ENCODE peak calls at places on chromosome 6, in seven cellular contexts. Y, B, L, U, K, I and M are unnamed samples.

GRCh38 chr6:62150048-62150663 is 135.9 kb downstream of the KHDRBS2 start:
- DNase-seq in Y (peak), K (peak), L (peak), I (peak), B (peak), U (no peak), M (peak)

GRCh38 chr6:133701633-133702331 is 187.1 kb upstream of the TCF21 start:
- DNase-seq in B (no peak), K (no peak), U (no peak), L (no peak), I (peak), Y (no peak), M (peak)

GRCh38 chr6:114342826-114343781 is at the start of gene HS3ST5:
- DNase-seq in Y (peak), L (peak), B (peak), I (peak), K (no peak), U (no peak), M (peak)

GRCh38 chr6:155077784-155078183 is 82.7 kb downstream of the TIAM2 start:
- DNase-seq in Y (no peak), L (no peak), I (no peak), B (no peak), K (no peak), U (no peak), M (no peak)

GRCh38 chr6:33673847-33674246 is 37.7 kb downstream of the UQCC2 start:
- DNase-seq in U (no peak), Y (no peak), K (no peak), L (peak), I (no peak), B (no peak), M (no peak)

GRCh38 chr6:69866351-69867074 is at the start of gene COL19A1:
- DNase-seq in K (no peak), B (peak), Y (peak), I (peak), L (peak), U (no peak), M (no peak)

GRCh38 chr6:87522686-87523085 is 49.9 kb downstream of the SLC35A1 start:
- DNase-seq in L (no peak), U (no peak), B (no peak), I (no peak), K (no peak), Y (no peak), M (peak)

GRCh38 chr6:4383910-4384637 is 248.7 kb upstream of the ECI2 start:
- DNase-seq in I (peak), B (peak), Y (no peak), U (no peak), L (no peak), K (no peak), M (no peak)

GRCh38 chr6:22149501-22150490 is 147.0 kb downstream of the PRL start:
- DNase-seq in B (no peak), U (no peak), L (no peak), I (peak), K (no peak), Y (no peak), M (peak)

GRCh38 chr6:113172531-113172966 is 684.6 kb upstream of the MARCKS start:
- DNase-seq in L (no peak), U (no peak), B (no peak), I (peak), K (no peak), Y (no peak), M (no peak)

GRCh38 chr6:110864816-110865215 is 9.8 kb upstream of the AMD1 start:
- DNase-seq in Y (no peak), I (no peak), B (no peak), U (no peak), K (no peak), L (no peak), M (no peak)

GRCh38 chr6:35568967-35569606 is 56.4 kb upstream of the TULP1 start:
- DNase-seq in Y (peak), B (peak), K (no peak), U (no peak), L (no peak), I (peak), M (no peak)

GRCh38 chr6:166258854-166259276 is 49.3 kb downstream of the PRR18 start:
- DNase-seq in Y (no peak), U (no peak), B (no peak), K (peak), L (no peak), I (peak), M (no peak)

GRCh38 chr6:169722362-169723199 is 1.7 kb downstream of the PHF10 start:
- DNase-seq in K (peak), B (peak), L (peak), Y (peak), I (peak), U (no peak), M (peak)

GRCh38 chr6:42547407-42548329 is 16.2 kb upstream of the UBR2 start:
- DNase-seq in L (peak), B (peak), I (peak), U (no peak), K (peak), Y (peak), M (peak)
- H4K8ac ChIP-seq in L (no peak), B (no peak), I (peak), U (peak), K (peak), Y (no peak), M (peak)

GRCh38 chr6:25066593-25066992 is 130.8 kb upstream of the RIPOR2 start:
- DNase-seq in I (no peak), K (no peak), L (no peak), U (no peak), B (no peak), Y (no peak), M (peak)
- H4K8ac ChIP-seq in I (no peak), K (no peak), L (no peak), U (no peak), B (no peak), Y (no peak), M (no peak)

DNA sequence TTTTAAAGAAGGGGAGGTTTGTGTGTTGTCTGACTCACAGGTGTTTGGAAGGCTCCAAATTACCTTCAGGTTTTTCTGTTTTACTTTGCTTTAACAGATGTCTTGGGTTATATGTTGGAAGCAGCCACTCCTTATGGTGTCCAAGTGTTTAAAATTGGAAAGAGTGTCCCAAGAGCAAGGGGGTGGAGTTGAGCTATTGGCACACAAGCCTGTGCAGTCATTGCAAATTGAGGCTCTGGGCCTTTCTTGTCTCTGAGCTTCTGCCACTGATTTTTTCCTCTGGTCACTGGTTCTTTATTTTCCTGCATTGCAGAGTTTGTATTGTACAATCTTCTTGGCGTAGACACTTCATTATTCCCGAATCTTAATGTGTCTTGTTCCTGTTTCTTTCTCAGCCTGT is 598.8 kb downstream of the RNF144B start:
- DNase-seq in L (no peak), U (no peak), B (no peak), Y (no peak), I (no peak), K (no peak), M (no peak)
- H4K8ac ChIP-seq in L (no peak), U (no peak), B (no peak), Y (no peak), I (no peak), K (no peak), M (no peak)

DNA sequence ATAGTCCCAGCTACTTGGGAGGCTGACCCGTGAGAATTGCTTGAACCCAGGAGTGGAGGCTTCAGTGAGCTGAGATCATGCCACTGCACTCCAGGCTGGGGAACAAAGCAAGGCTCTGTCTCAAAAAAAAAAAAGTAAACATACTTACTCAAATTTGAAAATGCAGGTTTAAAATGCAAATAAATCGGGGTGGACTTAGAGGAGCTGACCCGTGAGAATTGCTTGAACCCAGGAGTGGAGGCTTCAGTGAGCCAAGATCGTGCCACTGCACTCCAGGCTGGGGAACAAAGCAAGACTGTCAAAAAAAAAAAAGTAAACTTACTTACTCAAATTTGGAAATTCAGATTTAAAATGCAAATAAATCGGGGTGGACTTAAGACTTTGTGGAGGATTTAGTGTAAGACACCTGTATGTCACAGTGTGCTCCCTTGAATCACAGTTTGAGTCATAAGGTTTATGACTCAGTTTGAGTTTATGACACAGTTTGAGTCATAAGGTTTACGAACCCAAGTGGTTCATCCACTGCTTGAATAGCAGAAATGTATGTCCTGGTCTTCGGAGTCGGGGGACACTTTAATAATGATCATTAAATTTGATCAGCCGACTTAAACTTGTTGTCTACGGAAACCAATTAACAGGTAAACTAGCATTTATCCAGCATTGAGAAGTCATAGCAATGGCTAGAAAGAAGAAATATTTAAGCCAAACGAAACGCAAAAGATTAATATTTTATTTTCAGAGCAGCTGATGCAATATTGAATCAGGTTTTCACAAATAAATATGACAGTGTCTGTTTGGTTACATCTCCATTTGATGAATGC is 6.8 kb upstream of the MRPS10 start:
- DNase-seq in Y (no peak), I (peak), K (no peak), L (no peak), B (no peak), U (no peak), M (peak)
- H4K8ac ChIP-seq in Y (no peak), I (no peak), K (no peak), L (no peak), B (no peak), U (no peak), M (no peak)

GRCh38 chr6:44969446-44970175 is 358.5 kb upstream of the RUNX2 start:
- DNase-seq in I (no peak), L (no peak), Y (no peak), U (no peak), K (no peak), B (no peak), M (peak)

GRCh38 chr6:44966449-44967091 is 361.6 kb upstream of the RUNX2 start:
- DNase-seq in I (peak), Y (no peak), L (no peak), K (peak), U (no peak), B (no peak), M (peak)

GRCh38 chr6:44972710-44973109 is 355.4 kb upstream of the RUNX2 start:
- DNase-seq in L (no peak), B (no peak), I (no peak), U (no peak), Y (peak), K (no peak), M (no peak)

GRCh38 chr6:44967481-44967880 is 360.6 kb upstream of the RUNX2 start:
- DNase-seq in Y (no peak), U (no peak), I (no peak), B (no peak), L (no peak), K (no peak), M (no peak)
- H4K8ac ChIP-seq in Y (no peak), U (no peak), I (no peak), B (no peak), L (no peak), K (no peak), M (no peak)

DNA sequence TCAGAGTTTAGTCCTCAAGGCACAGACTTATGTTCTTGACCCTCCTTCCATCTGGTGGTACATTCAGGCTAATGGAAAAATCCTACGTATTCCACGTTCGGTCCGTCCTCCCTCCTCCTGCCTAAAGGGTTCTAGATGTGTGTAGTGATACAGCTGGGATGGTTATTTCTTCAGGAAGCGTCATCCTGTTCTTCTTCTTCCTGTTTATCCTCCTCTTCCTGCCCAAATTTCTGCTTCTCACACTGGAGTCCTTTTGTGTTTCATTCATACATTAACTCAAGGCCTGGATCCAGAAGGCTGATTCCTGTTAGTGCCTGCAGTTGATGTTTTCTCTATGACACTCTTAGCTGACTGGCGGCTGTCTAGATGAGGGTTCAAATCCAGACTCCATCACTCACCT is 16.8 kb upstream of the UNC93A start:
- DNase-seq in Y (no peak), B (no peak), I (no peak), K (no peak), U (no peak), L (no peak), M (no peak)
- H4K8ac ChIP-seq in Y (no peak), B (no peak), I (no peak), K (no peak), U (no peak), L (no peak), M (no peak)

DNA sequence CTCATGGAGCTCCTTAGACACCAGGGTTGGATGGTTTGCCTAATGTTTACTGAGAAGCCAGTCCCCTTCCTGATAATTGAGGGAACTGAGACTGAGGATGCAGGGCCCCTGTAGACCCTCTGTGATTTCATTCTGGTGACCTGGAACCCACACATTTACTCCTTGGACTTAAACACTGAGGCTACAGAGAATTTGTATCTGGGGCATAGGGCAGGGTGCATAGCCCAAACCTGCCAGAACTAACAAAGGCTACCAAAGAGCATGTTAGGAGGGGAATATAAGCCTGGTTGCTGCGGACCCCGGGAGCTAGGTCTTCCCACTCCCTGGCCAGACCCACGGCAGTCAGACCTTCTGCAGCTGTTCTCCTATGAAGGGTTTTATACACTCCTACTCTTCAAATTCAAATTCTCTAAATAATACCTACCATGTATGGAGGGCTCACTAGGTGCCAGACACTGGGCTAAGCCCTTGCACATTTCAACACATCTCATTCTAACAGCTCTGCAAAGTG is 19.7 kb downstream of the DAAM2 start:
- DNase-seq in L (no peak), Y (no peak), B (no peak), U (no peak), K (no peak), I (no peak), M (no peak)
- H4K8ac ChIP-seq in L (no peak), Y (no peak), B (no peak), U (no peak), K (no peak), I (no peak), M (no peak)

GRCh38 chr6:44135875-44136274 is 8.5 kb downstream of the TMEM63B start:
- DNase-seq in B (no peak), U (no peak), Y (no peak), I (no peak), K (no peak), L (no peak), M (no peak)
- H4K8ac ChIP-seq in B (no peak), U (no peak), Y (no peak), I (no peak), K (no peak), L (no peak), M (no peak)